ENCODE peak calls at places on chromosomes 6 and 20, in ten cellular contexts. One of them, this sample, is unnamed.

GRCh38 chr6:81731814-81732213 is 20.7 kb downstream of the TENT5A start:
- DNase-seq in HepG2: no peak
- DNase-seq in body of pancreas: no peak
- DNase-seq in mesothelial cell of epicardium: no peak
- DNase-seq in tibial artery: no peak
- DNase-seq in bronchial epithelial cell: no peak
- DNase-seq in fibroblast of villous mesenchyme: no peak
- DNase-seq in psoas muscle: no peak
- DNase-seq in left ventricle myocardium inferior: no peak
- DNase-seq in choroid plexus epithelial cell: no peak
- DNase-seq in this sample: no peak

GRCh38 chr20:38747495-38748096 is 664 bp upstream of the ACTR5 start:
- DNase-seq in HepG2: no peak
- DNase-seq in left ventricle myocardium inferior: no peak
- DNase-seq in mesothelial cell of epicardium: no peak
- DNase-seq in psoas muscle: no peak
- DNase-seq in bronchial epithelial cell: no peak
- DNase-seq in choroid plexus epithelial cell: no peak
- DNase-seq in fibroblast of villous mesenchyme: no peak
- DNase-seq in tibial artery: no peak
- DNase-seq in body of pancreas: no peak
- DNase-seq in this sample: no peak

GRCh38 chr20:54600634-54601033 is 125.2 kb downstream of the DOK5 start:
- DNase-seq in fibroblast of villous mesenchyme: no peak
- DNase-seq in tibial artery: no peak
- DNase-seq in left ventricle myocardium inferior: no peak
- DNase-seq in psoas muscle: no peak
- DNase-seq in mesothelial cell of epicardium: no peak
- DNase-seq in bronchial epithelial cell: no peak
- DNase-seq in choroid plexus epithelial cell: no peak
- DNase-seq in HepG2: no peak
- DNase-seq in body of pancreas: no peak
- DNase-seq in this sample: no peak

GRCh38 chr6:113306552-113307145 is 550.5 kb upstream of the MARCKS start:
- DNase-seq in bronchial epithelial cell: peak; percentile 86
- DNase-seq in choroid plexus epithelial cell: peak; percentile 30
- DNase-seq in mesothelial cell of epicardium: no peak
- DNase-seq in psoas muscle: peak; percentile 70
- DNase-seq in body of pancreas: peak; percentile 92
- DNase-seq in fibroblast of villous mesenchyme: peak; percentile 23
- DNase-seq in HepG2: peak; percentile 62
- DNase-seq in tibial artery: peak; percentile 56
- DNase-seq in left ventricle myocardium inferior: peak; percentile 60
- DNase-seq in this sample: peak; percentile 81

GRCh38 chr6:27893059-27893835 is 18.9 kb downstream of the OR2B2 start:
- DNase-seq in bronchial epithelial cell: peak; percentile 99
- DNase-seq in left ventricle myocardium inferior: peak; percentile 66
- DNase-seq in HepG2: peak; percentile 99
- DNase-seq in tibial artery: peak; percentile 58
- DNase-seq in mesothelial cell of epicardium: peak; percentile 89
- DNase-seq in fibroblast of villous mesenchyme: peak; percentile 99
- DNase-seq in body of pancreas: peak; percentile 80
- DNase-seq in choroid plexus epithelial cell: peak; percentile 98
- DNase-seq in psoas muscle: peak; percentile 80
- DNase-seq in this sample: peak; percentile 98

GRCh38 chr20:44835661-44836221 is 25.4 kb upstream of the RIMS4 start:
- DNase-seq in mesothelial cell of epicardium: no peak
- DNase-seq in bronchial epithelial cell: no peak
- DNase-seq in HepG2: no peak
- DNase-seq in tibial artery: no peak
- DNase-seq in left ventricle myocardium inferior: no peak
- DNase-seq in psoas muscle: no peak
- DNase-seq in choroid plexus epithelial cell: no peak
- DNase-seq in body of pancreas: no peak
- DNase-seq in fibroblast of villous mesenchyme: no peak
- DNase-seq in this sample: no peak

GRCh38 chr20:37319120-37319717 is 26.7 kb upstream of the SRC start:
- DNase-seq in body of pancreas: no peak
- DNase-seq in psoas muscle: no peak
- DNase-seq in fibroblast of villous mesenchyme: peak; percentile 97
- DNase-seq in bronchial epithelial cell: no peak
- DNase-seq in tibial artery: no peak
- DNase-seq in choroid plexus epithelial cell: peak; percentile 60
- DNase-seq in left ventricle myocardium inferior: no peak
- DNase-seq in mesothelial cell of epicardium: no peak
- DNase-seq in HepG2: no peak
- DNase-seq in this sample: no peak

GRCh38 chr20:19552144-19552895 is 205.7 kb upstream of the RIN2 start:
- DNase-seq in fibroblast of villous mesenchyme: peak; percentile 4
- DNase-seq in choroid plexus epithelial cell: peak; percentile 43
- DNase-seq in left ventricle myocardium inferior: no peak
- DNase-seq in body of pancreas: peak; percentile 57
- DNase-seq in bronchial epithelial cell: peak; percentile 63
- DNase-seq in psoas muscle: no peak
- DNase-seq in mesothelial cell of epicardium: peak; percentile 56
- DNase-seq in HepG2: peak; percentile 12
- DNase-seq in tibial artery: no peak
- DNase-seq in this sample: peak; percentile 29

GRCh38 chr6:156953478-156954146 is 176.4 kb downstream of the ARID1B start:
- DNase-seq in body of pancreas: no peak
- DNase-seq in left ventricle myocardium inferior: no peak
- DNase-seq in psoas muscle: no peak
- DNase-seq in HepG2: peak; percentile 95
- DNase-seq in tibial artery: no peak
- DNase-seq in bronchial epithelial cell: peak; percentile 97
- DNase-seq in mesothelial cell of epicardium: peak; percentile 54
- DNase-seq in fibroblast of villous mesenchyme: peak; percentile 97
- DNase-seq in choroid plexus epithelial cell: peak; percentile 99
- DNase-seq in this sample: peak; percentile 90

GRCh38 chr20:23533161-23533560 is 35.1 kb downstream of the CST9L start:
- DNase-seq in HepG2: no peak
- DNase-seq in tibial artery: no peak
- DNase-seq in mesothelial cell of epicardium: no peak
- DNase-seq in body of pancreas: no peak
- DNase-seq in choroid plexus epithelial cell: no peak
- DNase-seq in fibroblast of villous mesenchyme: no peak
- DNase-seq in bronchial epithelial cell: no peak
- DNase-seq in left ventricle myocardium inferior: no peak
- DNase-seq in psoas muscle: no peak
- DNase-seq in this sample: no peak

DNA sequence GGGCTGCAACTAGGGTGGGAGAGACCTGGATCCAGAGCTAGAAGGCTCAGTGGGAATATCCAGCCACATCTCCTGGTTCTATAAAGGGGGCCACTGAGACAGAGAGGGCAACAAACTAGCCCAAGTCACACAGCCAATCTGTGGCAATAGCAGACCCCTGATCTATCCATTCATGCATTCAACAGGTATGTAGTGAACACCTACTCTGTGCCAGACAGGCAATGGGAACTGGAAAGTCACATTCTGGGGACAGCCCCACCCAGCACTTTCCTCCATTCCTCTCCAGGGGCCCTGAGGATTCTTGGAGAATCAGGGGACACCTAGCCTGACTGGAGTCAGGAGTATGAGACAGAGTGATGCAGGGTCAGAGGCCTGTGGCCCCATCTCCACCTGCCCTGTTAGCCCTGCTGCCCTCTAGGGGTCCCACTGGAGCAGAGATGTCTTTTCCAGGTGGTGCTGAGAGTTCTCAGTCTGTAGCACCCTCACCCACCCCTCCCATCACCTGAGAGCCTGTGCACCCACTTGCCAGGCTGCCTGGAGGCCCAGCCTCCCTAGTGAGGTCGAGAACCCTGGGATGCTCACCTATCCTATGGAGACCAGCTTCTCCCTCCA is 13.6 kb downstream of the BPIFA2 start:
- DNase-seq in choroid plexus epithelial cell: no peak
- DNase-seq in body of pancreas: no peak
- DNase-seq in tibial artery: no peak
- DNase-seq in mesothelial cell of epicardium: no peak
- DNase-seq in bronchial epithelial cell: no peak
- DNase-seq in psoas muscle: no peak
- DNase-seq in fibroblast of villous mesenchyme: no peak
- DNase-seq in HepG2: no peak
- DNase-seq in left ventricle myocardium inferior: no peak
- DNase-seq in this sample: no peak
- TF ChIP-seq CTCF in choroid plexus epithelial cell: no peak
- TF ChIP-seq CTCF in body of pancreas: no peak
- TF ChIP-seq CTCF in tibial artery: no peak
- TF ChIP-seq CTCF in mesothelial cell of epicardium: no peak
- TF ChIP-seq CTCF in bronchial epithelial cell: no peak
- TF ChIP-seq CTCF in psoas muscle: no peak
- TF ChIP-seq CTCF in fibroblast of villous mesenchyme: no peak
- TF ChIP-seq CTCF in HepG2: peak; percentile 52
- TF ChIP-seq CTCF in left ventricle myocardium inferior: no peak
- TF ChIP-seq CTCF in this sample: no peak

DNA sequence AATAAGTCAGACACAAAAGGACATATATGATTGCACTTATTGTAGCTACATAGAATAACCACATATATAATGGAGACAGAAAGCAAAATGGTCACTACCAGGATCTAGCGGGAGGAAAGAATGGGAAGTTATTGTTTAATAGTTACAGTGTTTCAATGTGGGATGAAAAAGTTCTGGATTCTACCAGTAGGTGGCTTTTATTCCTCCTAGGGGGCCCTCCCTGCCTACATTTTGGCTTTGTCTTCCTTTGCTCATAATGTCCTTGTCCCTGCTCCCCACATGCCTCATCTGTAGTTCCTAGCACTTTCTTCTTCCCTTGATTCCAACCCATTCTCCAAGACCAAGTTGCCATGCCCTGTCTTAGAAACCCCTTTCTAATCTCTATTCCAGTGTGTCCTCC is 16.3 kb downstream of the ZNF133 start:
- DNase-seq in body of pancreas: no peak
- DNase-seq in choroid plexus epithelial cell: peak; percentile 5
- DNase-seq in psoas muscle: no peak
- DNase-seq in fibroblast of villous mesenchyme: no peak
- DNase-seq in left ventricle myocardium inferior: no peak
- DNase-seq in bronchial epithelial cell: no peak
- DNase-seq in tibial artery: no peak
- DNase-seq in HepG2: no peak
- DNase-seq in mesothelial cell of epicardium: no peak
- DNase-seq in this sample: no peak
- TF ChIP-seq CTCF in body of pancreas: no peak
- TF ChIP-seq CTCF in choroid plexus epithelial cell: peak; percentile 42
- TF ChIP-seq CTCF in psoas muscle: no peak
- TF ChIP-seq CTCF in fibroblast of villous mesenchyme: peak; percentile 24
- TF ChIP-seq CTCF in left ventricle myocardium inferior: no peak
- TF ChIP-seq CTCF in bronchial epithelial cell: peak; percentile 29
- TF ChIP-seq CTCF in tibial artery: no peak
- TF ChIP-seq CTCF in HepG2: peak; percentile 30
- TF ChIP-seq CTCF in mesothelial cell of epicardium: peak; percentile 58
- TF ChIP-seq CTCF in this sample: no peak

GRCh38 chr6:109166643-109167042 is 71.3 kb downstream of the CEP57L1 start:
- DNase-seq in fibroblast of villous mesenchyme: no peak
- DNase-seq in psoas muscle: no peak
- DNase-seq in bronchial epithelial cell: no peak
- DNase-seq in mesothelial cell of epicardium: no peak
- DNase-seq in body of pancreas: no peak
- DNase-seq in tibial artery: no peak
- DNase-seq in left ventricle myocardium inferior: no peak
- DNase-seq in HepG2: no peak
- DNase-seq in choroid plexus epithelial cell: no peak
- DNase-seq in this sample: no peak

GRCh38 chr6:109165392-109165964 is 70.2 kb downstream of the CEP57L1 start:
- DNase-seq in left ventricle myocardium inferior: no peak
- DNase-seq in fibroblast of villous mesenchyme: peak; percentile 75
- DNase-seq in body of pancreas: peak; percentile 12
- DNase-seq in psoas muscle: peak; percentile 59
- DNase-seq in mesothelial cell of epicardium: no peak
- DNase-seq in HepG2: peak; percentile 41
- DNase-seq in choroid plexus epithelial cell: peak; percentile 93
- DNase-seq in bronchial epithelial cell: peak; percentile 38
- DNase-seq in tibial artery: no peak
- DNase-seq in this sample: peak; percentile 46

GRCh38 chr6:109167557-109167956 is 72.2 kb downstream of the CEP57L1 start:
- DNase-seq in body of pancreas: no peak
- DNase-seq in psoas muscle: no peak
- DNase-seq in bronchial epithelial cell: no peak
- DNase-seq in tibial artery: no peak
- DNase-seq in fibroblast of villous mesenchyme: no peak
- DNase-seq in HepG2: no peak
- DNase-seq in mesothelial cell of epicardium: no peak
- DNase-seq in left ventricle myocardium inferior: no peak
- DNase-seq in choroid plexus epithelial cell: no peak
- DNase-seq in this sample: no peak

DNA sequence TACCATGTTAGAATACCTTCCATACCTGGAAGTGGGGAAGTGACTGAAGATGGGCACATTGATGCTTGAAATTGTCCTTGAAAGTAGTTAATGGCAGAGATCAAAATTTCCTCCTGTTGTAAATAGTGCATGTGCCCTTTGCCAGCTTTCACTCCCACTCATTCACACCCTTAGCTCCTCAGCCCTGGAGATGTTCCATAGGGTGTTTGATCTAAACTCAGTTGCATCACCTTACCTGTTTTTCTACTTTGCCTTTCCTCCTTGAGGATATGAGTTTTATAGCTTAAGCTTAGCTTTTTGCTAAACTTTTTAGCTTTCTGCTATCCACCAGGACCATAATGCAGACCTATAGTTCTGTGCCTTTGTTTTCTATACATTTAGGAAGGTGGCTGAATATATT is 69.0 kb downstream of the CEP57L1 start:
- DNase-seq in bronchial epithelial cell: peak; percentile 51
- DNase-seq in tibial artery: no peak
- DNase-seq in body of pancreas: no peak
- DNase-seq in left ventricle myocardium inferior: no peak
- DNase-seq in mesothelial cell of epicardium: no peak
- DNase-seq in psoas muscle: no peak
- DNase-seq in HepG2: no peak
- DNase-seq in choroid plexus epithelial cell: no peak
- DNase-seq in fibroblast of villous mesenchyme: no peak
- DNase-seq in this sample: no peak
- TF ChIP-seq CTCF in bronchial epithelial cell: no peak
- TF ChIP-seq CTCF in tibial artery: no peak
- TF ChIP-seq CTCF in body of pancreas: no peak
- TF ChIP-seq CTCF in left ventricle myocardium inferior: no peak
- TF ChIP-seq CTCF in mesothelial cell of epicardium: no peak
- TF ChIP-seq CTCF in psoas muscle: no peak
- TF ChIP-seq CTCF in HepG2: no peak
- TF ChIP-seq CTCF in choroid plexus epithelial cell: no peak
- TF ChIP-seq CTCF in fibroblast of villous mesenchyme: no peak
- TF ChIP-seq CTCF in this sample: no peak

GRCh38 chr20:46939031-46939430 is 44.4 kb downstream of the EYA2 start:
- DNase-seq in HepG2: peak; percentile 32
- DNase-seq in body of pancreas: no peak
- DNase-seq in left ventricle myocardium inferior: no peak
- DNase-seq in fibroblast of villous mesenchyme: no peak
- DNase-seq in psoas muscle: no peak
- DNase-seq in choroid plexus epithelial cell: peak; percentile 33
- DNase-seq in mesothelial cell of epicardium: no peak
- DNase-seq in tibial artery: no peak
- DNase-seq in bronchial epithelial cell: peak; percentile 29
- DNase-seq in this sample: peak; percentile 13
- TF ChIP-seq CTCF in HepG2: no peak
- TF ChIP-seq CTCF in body of pancreas: no peak
- TF ChIP-seq CTCF in left ventricle myocardium inferior: no peak
- TF ChIP-seq CTCF in fibroblast of villous mesenchyme: peak; percentile 11
- TF ChIP-seq CTCF in psoas muscle: no peak
- TF ChIP-seq CTCF in choroid plexus epithelial cell: peak; percentile 45
- TF ChIP-seq CTCF in mesothelial cell of epicardium: peak; percentile 33
- TF ChIP-seq CTCF in tibial artery: no peak
- TF ChIP-seq CTCF in bronchial epithelial cell: peak; percentile 28
- TF ChIP-seq CTCF in this sample: no peak